ENCODE peak calls at places on chromosomes 6 and 20, in nine cellular contexts. X is heart left ventricle; A is mesendoderm; M is Peyer's patch; J is CD8-positive, alpha-beta T cell; P is Panc1; D is neuronal stem cell; K is ovary; O is AG04450. F is an unnamed sample. For H3K27me3, the result is how much of the 10 kb centered on the place peaks cover.

GRCh38 chr6:20817806-20818320 is 283.6 kb downstream of the CDKAL1 start:
- DNase-seq in X (no peak), A (no peak), M (no peak), J (no peak), P (no peak), D (no peak), K (no peak), O (no peak), F (no peak)

GRCh38 chr6:141532211-141532610 is 600.5 kb upstream of the GJE1 start:
- DNase-seq in X (no peak), A (no peak), M (no peak), J (no peak), P (no peak), D (no peak), K (no peak), O (no peak), F (no peak)

GRCh38 chr6:105875974-105876640 is 210.0 kb upstream of the PRDM1 start:
- DNase-seq in X (no peak), A (no peak), M (no peak), J (no peak), P (no peak), D (no peak), K (no peak), O (no peak), F (no peak)

GRCh38 chr6:132712366-132712765 is 1.5 kb downstream of the VNN1 start:
- DNase-seq in X (no peak), A (no peak), M (no peak), J (no peak), P (peak), D (no peak), K (no peak), O (no peak), F (no peak)

GRCh38 chr20:34068001-34068400 is 44.0 kb downstream of the EIF2S2 start:
- DNase-seq in X (no peak), A (peak), M (no peak), J (no peak), P (no peak), D (no peak), K (no peak), O (no peak), F (no peak)

GRCh38 chr20:3731944-3732326 is 550 bp upstream of the HSPA12B start:
- DNase-seq in X (peak), A (no peak), M (no peak), J (no peak), P (no peak), D (no peak), K (no peak), O (no peak), F (no peak)

GRCh38 chr20:49381558-49382493 is 100.6 kb downstream of the KCNB1 start:
- DNase-seq in X (peak), A (no peak), M (peak), J (no peak), P (no peak), D (no peak), K (peak), O (no peak), F (peak)

GRCh38 chr20:37946946-37947345 is 44.0 kb downstream of the VSTM2L start:
- DNase-seq in X (no peak), A (no peak), M (no peak), J (no peak), P (no peak), D (no peak), K (no peak), O (no peak), F (peak)

GRCh38 chr6:12605888-12606345 is 110.7 kb upstream of the PHACTR1 start:
- DNase-seq in X (peak), A (peak), M (no peak), J (no peak), P (peak), D (peak), K (no peak), O (peak), F (no peak)

GRCh38 chr6:16690244-16691142 is 70.8 kb downstream of the ATXN1 start:
- DNase-seq in X (no peak), A (no peak), M (no peak), J (no peak), P (no peak), D (no peak), K (no peak), O (no peak), F (no peak)

GRCh38 chr6:26025047-26025893 is 62.0 kb upstream of the HFE start:
- DNase-seq in X (peak), A (peak), M (no peak), J (no peak), P (no peak), D (no peak), K (no peak), O (no peak), F (no peak)

GRCh38 chr6:169087436-169088046 is 166.1 kb downstream of the THBS2 start:
- DNase-seq in X (no peak), A (peak), M (no peak), J (no peak), P (no peak), D (no peak), K (no peak), O (no peak), F (no peak)

GRCh38 chr6:43029120-43029519 is 7.7 kb downstream of the RRP36 start:
- DNase-seq in X (no peak), A (no peak), M (no peak), J (no peak), P (no peak), D (no peak), K (no peak), O (no peak), F (no peak)

GRCh38 chr6:3247255-3248146 is 11.2 kb upstream of the PSMG4 start:
- DNase-seq in X (peak), A (peak), M (peak), J (no peak), P (no peak), D (no peak), K (peak), O (peak), F (no peak)

GRCh38 chr6:67433124-67433523 is 1202.0 kb upstream of the ADGRB3 start:
- DNase-seq in X (no peak), A (no peak), M (no peak), J (no peak), P (no peak), D (no peak), K (no peak), O (no peak), F (no peak)

GRCh38 chr6:44151348-44152108 is 7.1 kb upstream of the CAPN11 start:
- DNase-seq in X (peak), A (peak), M (peak), J (peak), P (no peak), D (peak), K (peak), O (no peak), F (peak)

GRCh38 chr6:125307964-125308615 is 6.3 kb upstream of the HDDC2 start:
- DNase-seq in X (no peak), A (no peak), M (no peak), J (no peak), P (no peak), D (no peak), K (no peak), O (no peak), F (no peak)

GRCh38 chr6:133277228-133277894 is 36.2 kb downstream of the EYA4 start:
- DNase-seq in X (no peak), A (no peak), M (no peak), J (no peak), P (no peak), D (no peak), K (no peak), O (no peak), F (no peak)

GRCh38 chr6:21998539-21998938 is 298.3 kb downstream of the PRL start:
- DNase-seq in X (no peak), A (no peak), M (no peak), J (no peak), P (no peak), D (no peak), K (no peak), O (no peak), F (no peak)

GRCh38 chr6:124590001-124590400 is 372.2 kb upstream of the RNF217 start:
- DNase-seq in X (no peak), A (peak), M (no peak), J (no peak), P (no peak), D (no peak), K (no peak), O (no peak), F (no peak)

GRCh38 chr6:20712011-20712410 is 177.8 kb downstream of the CDKAL1 start:
- DNase-seq in X (no peak), A (peak), M (no peak), J (no peak), P (no peak), D (no peak), K (no peak), O (no peak), F (no peak)

GRCh38 chr6:153117986-153118886 is 12.8 kb downstream of the RGS17 start:
- DNase-seq in X (no peak), A (no peak), M (no peak), J (no peak), P (no peak), D (no peak), K (no peak), O (peak), F (no peak)

GRCh38 chr6:16533721-16534136 is 227.5 kb downstream of the ATXN1 start:
- DNase-seq in X (no peak), A (peak), M (no peak), J (no peak), P (no peak), D (no peak), K (no peak), O (no peak), F (no peak)

GRCh38 chr6:130628862-130629261 is 198.3 kb upstream of the SMLR1 start:
- DNase-seq in X (no peak), A (no peak), M (no peak), J (no peak), P (no peak), D (no peak), K (no peak), O (no peak), F (no peak)

GRCh38 chr6:157669747-157670216 is 153.3 kb upstream of the SNX9 start:
- DNase-seq in X (peak), A (peak), M (peak), J (no peak), P (no peak), D (no peak), K (peak), O (peak), F (peak)

GRCh38 chr6:34536251-34536958 is 19.7 kb downstream of the SPDEF start:
- DNase-seq in X (no peak), A (no peak), M (peak), J (no peak), P (no peak), D (no peak), K (no peak), O (no peak), F (no peak)

GRCh38 chr6:50986319-50986718 is 167.6 kb downstream of the TFAP2B start:
- DNase-seq in X (no peak), A (no peak), M (no peak), J (no peak), P (no peak), D (no peak), K (no peak), O (no peak), F (no peak)

GRCh38 chr20:10511166-10511506 is 76.0 kb downstream of the SLX4IP start:
- DNase-seq in X (no peak), A (no peak), M (no peak), J (no peak), P (no peak), D (no peak), K (no peak), O (no peak), F (no peak)

GRCh38 chr6:143401636-143402370 is 48.7 kb downstream of the ADAT2 start:
- DNase-seq in X (no peak), A (peak), M (no peak), J (no peak), P (no peak), D (no peak), K (no peak), O (no peak), F (no peak)

GRCh38 chr6:75602164-75602896 is 650 bp downstream of the SENP6 start:
- DNase-seq in X (peak), A (peak), M (no peak), J (peak), P (no peak), D (no peak), K (peak), O (no peak), F (no peak)

GRCh38 chr6:13877116-13877515 is 47.6 kb upstream of the RNF182 start:
- DNase-seq in X (no peak), A (no peak), M (no peak), J (no peak), P (no peak), D (no peak), K (no peak), O (peak), F (no peak)

GRCh38 chr6:169489642-169490408 is 212.0 kb downstream of the WDR27 start:
- DNase-seq in X (no peak), A (peak), M (no peak), J (no peak), P (no peak), D (no peak), K (no peak), O (no peak), F (no peak)

GRCh38 chr6:95648636-95649035 is 71.3 kb downstream of the MANEA start:
- DNase-seq in X (no peak), A (peak), M (no peak), J (no peak), P (no peak), D (no peak), K (no peak), O (no peak), F (no peak)

GRCh38 chr6:149854532-149854931 is 9.6 kb downstream of the LRP11 start:
- DNase-seq in X (no peak), A (no peak), M (no peak), J (no peak), P (no peak), D (no peak), K (no peak), O (no peak), F (no peak)

GRCh38 chr6:21111399-21111725 is 482.2 kb upstream of the SOX4 start:
- DNase-seq in X (no peak), A (peak), M (no peak), J (no peak), P (peak), D (no peak), K (no peak), O (no peak), F (no peak)

GRCh38 chr6:89313006-89313405 is 2.1 kb downstream of the GABRR2 start:
- DNase-seq in X (peak), A (no peak), M (no peak), J (no peak), P (no peak), D (no peak), K (no peak), O (peak), F (no peak)

GRCh38 chr6:25387483-25387882 is 108.3 kb downstream of the CARMIL1 start:
- DNase-seq in X (no peak), A (no peak), M (no peak), J (no peak), P (no peak), D (no peak), K (no peak), O (no peak), F (no peak)

DNA sequence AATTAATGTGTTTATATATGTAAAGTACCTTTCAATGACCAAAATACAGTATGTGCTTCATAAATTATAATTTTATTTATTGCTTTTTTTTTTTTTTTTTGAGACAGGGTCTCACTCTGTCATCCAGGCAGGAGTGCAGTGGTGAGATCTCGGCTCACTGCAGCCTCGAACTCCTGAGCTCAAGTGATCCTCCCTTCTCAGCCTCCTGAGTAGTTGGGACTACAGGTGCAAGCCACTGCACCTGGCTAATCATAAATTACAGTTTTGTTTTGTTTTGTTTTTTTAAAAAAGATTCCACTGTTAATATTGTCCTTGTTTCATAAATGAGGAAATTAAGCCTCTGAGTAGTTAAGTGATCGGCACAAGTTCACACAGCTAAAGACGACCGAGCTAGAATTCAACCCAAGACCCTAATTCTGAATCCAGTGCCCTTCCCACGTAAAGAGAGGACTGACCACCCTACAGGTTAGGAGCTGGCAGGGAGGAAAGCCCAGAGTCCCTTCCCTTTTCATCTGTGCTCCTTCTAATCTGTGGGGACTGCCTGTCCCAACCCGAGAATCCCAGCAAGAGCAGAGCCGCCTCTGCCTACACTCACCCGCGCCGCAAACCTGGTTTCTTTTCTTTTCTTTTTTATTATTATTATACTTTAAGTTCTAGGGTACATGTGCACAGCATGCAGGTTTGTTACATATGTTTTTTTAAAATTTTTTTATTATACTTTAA is 8.5 kb upstream of the GDF5 start:
- DNase-seq in X (no peak), A (no peak), M (no peak), J (no peak), P (no peak), D (no peak), K (no peak), O (no peak), F (no peak)
- H3K4me3 ChIP-seq in X (peak), A (no peak), M (no peak), J (no peak), P (peak), D (no peak), K (peak), O (no peak), F (peak)

GRCh38 chr20:62804632-62805364 is at the start of gene OGFR:
- DNase-seq in X (peak), A (peak), M (peak), J (peak), P (no peak), D (no peak), K (peak), O (no peak), F (no peak)
- H3K27ac ChIP-seq in X (peak), A (no peak), M (peak), J (peak), P (peak), D (peak), K (peak), O (no peak), F (peak)

GRCh38 chr6:6001443-6001842 is 5.3 kb downstream of the NRN1 start:
- DNase-seq in X (no peak), A (peak), M (no peak), J (no peak), P (no peak), D (no peak), K (no peak), O (no peak), F (no peak)
- H3K27me3 ChIP-seq in X (half or more), A (half or more), M (under half), J (half or more), P (under half), D (under half), K (under half), O (half or more), F (half or more)

GRCh38 chr6:53840027-53840426 is 45.2 kb downstream of the LRRC1 start:
- DNase-seq in X (no peak), A (no peak), M (no peak), J (no peak), P (no peak), D (no peak), K (no peak), O (no peak), F (no peak)
- H3K4me3 ChIP-seq in X (no peak), A (no peak), M (no peak), J (no peak), P (no peak), D (no peak), K (no peak), O (no peak), F (no peak)

GRCh38 chr20:13991311-13991710 is 897 bp upstream of the SEL1L2 start:
- DNase-seq in X (no peak), A (peak), M (no peak), J (no peak), P (no peak), D (no peak), K (no peak), O (no peak), F (no peak)
- H3K27ac ChIP-seq in X (no peak), A (no peak), M (no peak), J (no peak), P (no peak), D (no peak), K (no peak), O (no peak), F (no peak)

GRCh38 chr6:137490961-137491360 is 3.2 kb downstream of the OLIG3 start:
- DNase-seq in X (no peak), A (no peak), M (no peak), J (no peak), P (no peak), D (peak), K (no peak), O (no peak), F (no peak)
- H3K27me3 ChIP-seq in X (half or more), A (half or more), M (under half), J (half or more), P (under half), D (half or more), K (under half), O (half or more), F (half or more)

GRCh38 chr20:57680131-57680716 is 29.6 kb downstream of the PMEPA1 start:
- DNase-seq in X (no peak), A (no peak), M (no peak), J (peak), P (no peak), D (no peak), K (no peak), O (no peak), F (no peak)
- H3K4me3 ChIP-seq in X (no peak), A (no peak), M (no peak), J (no peak), P (no peak), D (no peak), K (no peak), O (no peak), F (no peak)

F was measured in right atrium auricular region.